ENCODE peak calls at places on chromosomes 1 and 21, in seven cellular contexts. D is GM23338, Z is hepatocyte, C is bronchial epithelial cell, O is brain microvascular endothelial cell, Q is upper lobe of right lung, G is suprapubic skin. J is an unnamed sample.

GRCh38 chr1:197519741-197520334 is 251.8 kb downstream of the CRB1 start:
- DNase-seq in D (peak; percentile 64), Z (peak; percentile 6), C (peak; percentile 35), O (no peak), Q (no peak), G (no peak), J (no peak)

GRCh38 chr1:150887018-150887417 is at the start of gene CTXND2:
- DNase-seq in D (peak; percentile 8), Z (no peak), C (peak; percentile 14), O (peak; percentile 12), Q (no peak), G (no peak), J (peak; percentile 58)

GRCh38 chr1:23801876-23802275 is 1.3 kb upstream of the GALE start:
- DNase-seq in D (peak; percentile 28), Z (no peak), C (no peak), O (no peak), Q (no peak), G (no peak), J (no peak)

GRCh38 chr1:232675898-232676297 is 46.0 kb upstream of the SIPA1L2 start:
- DNase-seq in D (no peak), Z (no peak), C (no peak), O (no peak), Q (no peak), G (no peak), J (no peak)

GRCh38 chr1:217372251-217372970 is 258.5 kb downstream of the GPATCH2 start:
- DNase-seq in D (no peak), Z (no peak), C (no peak), O (no peak), Q (no peak), G (no peak), J (no peak)

GRCh38 chr1:74835046-74835445 is 102.1 kb downstream of the TYW3 start:
- DNase-seq in D (no peak), Z (no peak), C (no peak), O (no peak), Q (no peak), G (no peak), J (no peak)

GRCh38 chr1:208216062-208216461 is 28.1 kb downstream of the PLXNA2 start:
- DNase-seq in D (no peak), Z (no peak), C (peak; percentile 47), O (peak; percentile 57), Q (no peak), G (no peak), J (peak; percentile 69)

GRCh38 chr1:156935719-156936118 is 15.3 kb downstream of the LRRC71 start:
- DNase-seq in D (no peak), Z (no peak), C (no peak), O (no peak), Q (no peak), G (no peak), J (no peak)

GRCh38 chr1:8161546-8162110 is 135.5 kb upstream of the ERRFI1 start:
- DNase-seq in D (no peak), Z (no peak), C (no peak), O (no peak), Q (no peak), G (no peak), J (no peak)

GRCh38 chr1:246280551-246280950 is 226.5 kb downstream of the SMYD3 start:
- DNase-seq in D (peak; percentile 21), Z (peak; percentile 41), C (peak; percentile 37), O (peak; percentile 34), Q (no peak), G (no peak), J (peak; percentile 55)

GRCh38 chr1:171122903-171123302 is 32.2 kb downstream of the FMO3 start:
- DNase-seq in D (no peak), Z (no peak), C (no peak), O (no peak), Q (no peak), G (no peak), J (no peak)

GRCh38 chr1:2921970-2922686 is 99.1 kb upstream of the ACTRT2 start:
- DNase-seq in D (peak; percentile 38), Z (no peak), C (no peak), O (no peak), Q (no peak), G (no peak), J (no peak)

GRCh38 chr1:115113781-115114180 is 24.5 kb upstream of the TSPAN2 start:
- DNase-seq in D (no peak), Z (no peak), C (no peak), O (peak; percentile 33), Q (no peak), G (no peak), J (peak; percentile 30)

GRCh38 chr1:46204406-46204742 is 1.2 kb downstream of the LURAP1 start:
- DNase-seq in D (no peak), Z (no peak), C (no peak), O (no peak), Q (no peak), G (no peak), J (no peak)

GRCh38 chr21:45959182-45959581 is 22.4 kb upstream of the COL6A1 start:
- DNase-seq in D (no peak), Z (no peak), C (no peak), O (no peak), Q (no peak), G (no peak), J (no peak)

GRCh38 chr1:63322248-63322943 is at the start of gene FOXD3:
- DNase-seq in D (peak; percentile 95), Z (peak; percentile 74), C (peak; percentile 17), O (no peak), Q (peak; percentile 79), G (peak; percentile 71), J (peak; percentile 41)

GRCh38 chr1:153441238-153441755 is 19.2 kb downstream of the S100A7 start:
- DNase-seq in D (no peak), Z (no peak), C (no peak), O (no peak), Q (no peak), G (no peak), J (no peak)

GRCh38 chr1:33349778-33350610 is 29.1 kb upstream of the A3GALT2 start:
- DNase-seq in D (peak; percentile 87), Z (peak; percentile 95), C (peak; percentile 48), O (no peak), Q (peak; percentile 95), G (peak; percentile 91), J (peak; percentile 84)

GRCh38 chr1:20174937-20175666 is 10.8 kb upstream of the UBXN10 start:
- DNase-seq in D (no peak), Z (no peak), C (no peak), O (no peak), Q (no peak), G (no peak), J (peak; percentile 21)

GRCh38 chr1:153341431-153341934 is 7.2 kb downstream of the PGLYRP4 start:
- DNase-seq in D (no peak), Z (peak; percentile 2), C (no peak), O (no peak), Q (no peak), G (no peak), J (no peak)

GRCh38 chr1:65431111-65431705 is 10.7 kb downstream of the LEPR start:
- DNase-seq in D (peak; percentile 75), Z (peak; percentile 60), C (no peak), O (peak; percentile 48), Q (no peak), G (no peak), J (peak; percentile 65)

GRCh38 chr21:44657635-44658183 is at the start of gene KRTAP12-3:
- DNase-seq in D (no peak), Z (no peak), C (no peak), O (no peak), Q (no peak), G (no peak), J (no peak)

GRCh38 chr1:66330711-66331110 is 203.2 kb upstream of the SGIP1 start:
- DNase-seq in D (no peak), Z (no peak), C (peak; percentile 26), O (no peak), Q (no peak), G (no peak), J (no peak)

GRCh38 chr1:243890576-243890975 is 40.5 kb upstream of the AKT3 start:
- DNase-seq in D (no peak), Z (no peak), C (peak; percentile 17), O (no peak), Q (no peak), G (no peak), J (peak; percentile 94)

GRCh38 chr1:147892731-147893214 is 9.8 kb upstream of the GJA8 start:
- DNase-seq in D (peak; percentile 72), Z (peak; percentile 68), C (peak; percentile 51), O (peak; percentile 40), Q (no peak), G (no peak), J (peak; percentile 78)

GRCh38 chr1:93591291-93591832 is 90.3 kb downstream of the BCAR3 start:
- DNase-seq in D (no peak), Z (peak; percentile 57), C (no peak), O (no peak), Q (no peak), G (peak; percentile 5), J (no peak)

DNA sequence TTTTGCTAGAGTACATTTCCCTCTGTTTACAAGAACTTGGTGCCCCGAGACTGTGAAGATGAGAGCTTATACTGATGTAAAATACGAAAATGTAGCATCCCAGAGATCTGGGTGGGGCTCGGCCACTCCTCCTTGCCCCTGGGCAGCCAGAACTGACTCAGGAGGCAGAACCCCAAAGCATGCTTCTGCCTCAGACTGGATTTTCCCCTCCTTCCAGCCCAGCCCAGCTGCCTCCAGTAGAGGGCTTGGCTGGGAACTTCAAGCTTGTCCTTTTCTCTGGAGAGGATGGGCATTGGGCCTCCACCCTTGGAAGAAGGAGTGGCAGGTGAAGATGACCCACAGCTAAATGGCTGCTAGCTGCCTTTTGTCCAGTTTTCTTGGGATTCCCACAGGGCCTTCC is 24.3 kb upstream of the BTG2 start:
- DNase-seq in D (no peak), Z (peak; percentile 44), C (peak; percentile 85), O (no peak), Q (peak; percentile 30), G (no peak), J (peak; percentile 67)
- TF ChIP-seq CTCF in D (no peak), Z (no peak), C (peak; percentile 49), O (peak; percentile 22), Q (no peak), G (no peak), J (peak; percentile 28)

GRCh38 chr21:29164330-29164942 is 34.0 kb downstream of the MAP3K7CL start:
- DNase-seq in D (peak; percentile 71), Z (peak; percentile 75), C (peak; percentile 78), O (peak; percentile 75), Q (no peak), G (no peak), J (peak; percentile 87)
- H3K4me3 ChIP-seq in D (no peak overlapping the region), Z (no peak overlapping the region), C (no peak overlapping the region), O (no peak overlapping the region), Q (no peak overlapping the region), G (no peak overlapping the region), J (no peak overlapping the region)

DNA sequence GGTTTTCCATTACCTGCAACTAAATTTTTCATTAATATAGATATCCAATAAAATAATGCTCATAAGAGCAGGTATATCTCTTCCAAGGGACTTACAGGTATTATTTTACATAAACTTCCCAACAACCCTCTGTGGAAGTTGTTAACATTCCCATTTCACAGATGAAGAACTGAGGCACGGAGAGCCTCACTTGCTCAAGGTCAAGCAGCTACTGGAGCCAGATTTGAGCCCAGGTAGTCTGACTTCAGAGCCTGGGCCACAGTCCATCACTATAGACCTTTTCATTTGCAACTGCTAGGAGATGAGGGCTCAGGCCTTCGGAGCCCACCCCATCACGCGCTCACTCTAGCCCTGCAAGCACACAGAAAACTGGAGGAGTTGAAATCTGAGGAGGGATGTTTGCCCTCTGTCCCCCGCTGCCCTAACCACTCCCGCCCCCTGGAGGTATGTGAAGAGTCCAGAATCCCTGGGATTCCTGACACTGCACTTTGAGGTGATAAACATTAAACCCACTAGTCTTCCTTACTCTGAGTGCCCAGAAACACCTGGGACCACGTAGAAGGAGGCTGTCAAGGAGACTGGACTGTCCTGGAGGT is 11.7 kb upstream of the ALPL start:
- DNase-seq in D (peak; percentile 90), Z (no peak), C (no peak), O (no peak), Q (no peak), G (no peak), J (no peak)
- TF ChIP-seq CTCF in D (peak; percentile 57), Z (no peak), C (no peak), O (peak; percentile 36), Q (no peak), G (no peak), J (no peak)

GRCh38 chr1:42949312-42950145 is 9.1 kb downstream of the SLC2A1 start:
- DNase-seq in D (peak; percentile 12), Z (no peak), C (no peak), O (no peak), Q (no peak), G (no peak), J (no peak)
- H3K4me3 ChIP-seq in D (peak overlapping the region; percentile 26), Z (no peak overlapping the region), C (no peak overlapping the region), O (no peak overlapping the region), Q (no peak overlapping the region), G (no peak overlapping the region), J (no peak overlapping the region)